ENCODE peak calls at places on chromosomes 12 and 14, in nine cellular contexts. A is HT1080; Z is endothelial cell; K is HuH-7; V is NCI-H748 treated with DMSO at 0.1 percent for 48 hours; S is sciatic nerve; D is activated CD4-positive, CD25-positive, alpha-beta regulatory T cell treated with anti-CD3 and anti-CD28 coated beads, Interleukin-2, amount 50 U/mL, for 72 hours; W is neuronal stem cell; Y is NCI-H1694. B is an unnamed sample.
A peak's percentile ranks its signal among the peaks of the same experiment; 100 is the strongest.

GRCh38 chr12:111806304-111806703 is 35.7 kb upstream of the MAPKAPK5 start:
- DNase-seq in K (no peak), V (no peak), A (no peak), D (no peak), Z (no peak), W (no peak), Y (no peak), S (peak; percentile 17), B (no peak)

GRCh38 chr14:105883066-105884005 is 357.0 kb downstream of the TMEM121 start:
- DNase-seq in W (no peak), Y (no peak), V (no peak), Z (no peak), A (no peak), D (peak; percentile 6), S (peak; percentile 19), K (no peak), B (no peak)

GRCh38 chr14:50943261-50943942 is 881 bp downstream of the PYGL start:
- DNase-seq in Z (peak; percentile 51), W (peak; percentile 63), K (peak; percentile 65), S (peak; percentile 82), D (no peak), Y (no peak), A (peak; percentile 59), V (no peak), B (peak; percentile 53)

GRCh38 chr14:90551070-90551704 is 154.4 kb downstream of the CALM1 start:
- DNase-seq in D (no peak), Z (no peak), V (no peak), S (no peak), A (no peak), Y (no peak), W (no peak), K (no peak), B (no peak)

GRCh38 chr12:22173154-22173553 is 127.1 kb downstream of the CMAS start:
- DNase-seq in K (no peak), S (no peak), Z (no peak), D (no peak), A (no peak), W (no peak), V (no peak), Y (no peak), B (no peak)

GRCh38 chr12:56628671-56629458 is 1.3 kb downstream of the BAZ2A start:
- DNase-seq in A (peak; percentile 69), S (peak; percentile 82), D (peak; percentile 70), Y (no peak), W (no peak), K (no peak), V (peak; percentile 4), Z (peak; percentile 57), B (peak; percentile 65)

GRCh38 chr12:121507984-121508383 is 72.8 kb downstream of the KDM2B start:
- DNase-seq in D (no peak), V (no peak), Z (no peak), S (no peak), A (no peak), W (no peak), Y (no peak), K (no peak), B (no peak)

GRCh38 chr12:124550123-124551089 is 17.0 kb downstream of the NCOR2 start:
- DNase-seq in A (no peak), D (no peak), S (no peak), Y (no peak), V (no peak), W (no peak), K (no peak), Z (no peak), B (no peak)

GRCh38 chr12:17975763-17976162 is 114.2 kb downstream of the RERGL start:
- DNase-seq in K (no peak), Y (no peak), D (no peak), Z (no peak), A (no peak), V (no peak), W (no peak), S (no peak), B (no peak)

GRCh38 chr14:88422919-88423318 is 37.5 kb downstream of the SPATA7 start:
- DNase-seq in K (no peak), D (no peak), W (no peak), V (no peak), Z (no peak), Y (no peak), A (peak; percentile 82), S (no peak), B (no peak)

GRCh38 chr14:104872469-104873341 is 7.6 kb downstream of the CEP170B start:
- DNase-seq in D (no peak), Y (no peak), W (no peak), Z (peak; percentile 6), K (no peak), A (no peak), V (no peak), S (no peak), B (no peak)

B was measured in ureter.